ENCODE peak calls at places on chromosomes 16 and 17, in seven cellular contexts. One of them, this sample, is unnamed.

GRCh38 chr16:75052481-75053211 is 53.8 kb downstream of the ZNRF1 start:
- DNase-seq in epithelial cell of proximal tubule: no peak
- DNase-seq in IMR-90: no peak
- DNase-seq in neural crest cell: no peak
- DNase-seq in fibroblast of mammary gland: no peak
- DNase-seq in GM20000: no peak
- DNase-seq in GM13977: no peak
- DNase-seq in this sample: no peak

GRCh38 chr17:8326591-8327583 is 12.8 kb upstream of the ODF4 start:
- DNase-seq in neural crest cell: peak
- DNase-seq in GM20000: peak
- DNase-seq in IMR-90: no peak
- DNase-seq in fibroblast of mammary gland: peak
- DNase-seq in epithelial cell of proximal tubule: no peak
- DNase-seq in GM13977: peak
- DNase-seq in this sample: peak

GRCh38 chr16:84600343-84601229 is 17.3 kb downstream of the COTL1 start:
- DNase-seq in fibroblast of mammary gland: no peak
- DNase-seq in epithelial cell of proximal tubule: no peak
- DNase-seq in IMR-90: peak
- DNase-seq in GM20000: peak
- DNase-seq in neural crest cell: no peak
- DNase-seq in GM13977: peak
- DNase-seq in this sample: peak

GRCh38 chr16:49464877-49465504 is 91.4 kb downstream of the C16orf78 start:
- DNase-seq in IMR-90: no peak
- DNase-seq in GM20000: peak
- DNase-seq in GM13977: peak
- DNase-seq in epithelial cell of proximal tubule: no peak
- DNase-seq in neural crest cell: no peak
- DNase-seq in fibroblast of mammary gland: no peak
- DNase-seq in this sample: peak

GRCh38 chr16:23482778-23483177 is 27.5 kb downstream of the GGA2 start:
- DNase-seq in IMR-90: no peak
- DNase-seq in GM13977: peak
- DNase-seq in neural crest cell: no peak
- DNase-seq in epithelial cell of proximal tubule: no peak
- DNase-seq in GM20000: no peak
- DNase-seq in fibroblast of mammary gland: no peak
- DNase-seq in this sample: no peak

GRCh38 chr17:57391076-57391825 is 134.9 kb downstream of the MSI2 start:
- DNase-seq in fibroblast of mammary gland: no peak
- DNase-seq in IMR-90: no peak
- DNase-seq in GM13977: no peak
- DNase-seq in epithelial cell of proximal tubule: no peak
- DNase-seq in GM20000: no peak
- DNase-seq in neural crest cell: no peak
- DNase-seq in this sample: no peak

GRCh38 chr17:67068999-67069398 is 24.6 kb downstream of the CACNG1 start:
- DNase-seq in neural crest cell: no peak
- DNase-seq in fibroblast of mammary gland: no peak
- DNase-seq in GM13977: no peak
- DNase-seq in epithelial cell of proximal tubule: no peak
- DNase-seq in GM20000: no peak
- DNase-seq in IMR-90: peak
- DNase-seq in this sample: no peak

GRCh38 chr16:1678500-1679098 is 520 bp downstream of the JPT2 start:
- DNase-seq in IMR-90: peak
- DNase-seq in fibroblast of mammary gland: peak
- DNase-seq in GM13977: no peak
- DNase-seq in epithelial cell of proximal tubule: no peak
- DNase-seq in GM20000: no peak
- DNase-seq in neural crest cell: peak
- DNase-seq in this sample: no peak

GRCh38 chr16:1002399-1003161 is 21.0 kb downstream of the SOX8 start:
- DNase-seq in fibroblast of mammary gland: peak
- DNase-seq in GM20000: no peak
- DNase-seq in neural crest cell: no peak
- DNase-seq in GM13977: no peak
- DNase-seq in IMR-90: peak
- DNase-seq in epithelial cell of proximal tubule: peak
- DNase-seq in this sample: no peak

GRCh38 chr16:85370881-85371651 is 242.1 kb upstream of the GSE1 start:
- DNase-seq in IMR-90: no peak
- DNase-seq in fibroblast of mammary gland: no peak
- DNase-seq in GM20000: no peak
- DNase-seq in epithelial cell of proximal tubule: no peak
- DNase-seq in GM13977: no peak
- DNase-seq in neural crest cell: no peak
- DNase-seq in this sample: no peak

GRCh38 chr17:62800580-62800979 is 7.5 kb downstream of the MARCHF10 start:
- DNase-seq in epithelial cell of proximal tubule: no peak
- DNase-seq in GM13977: no peak
- DNase-seq in fibroblast of mammary gland: no peak
- DNase-seq in GM20000: no peak
- DNase-seq in IMR-90: peak
- DNase-seq in neural crest cell: no peak
- DNase-seq in this sample: no peak

GRCh38 chr16:89375021-89375420 is 115.3 kb downstream of the ANKRD11 start:
- DNase-seq in GM20000: peak
- DNase-seq in IMR-90: peak
- DNase-seq in neural crest cell: no peak
- DNase-seq in epithelial cell of proximal tubule: no peak
- DNase-seq in GM13977: peak
- DNase-seq in fibroblast of mammary gland: no peak
- DNase-seq in this sample: no peak

GRCh38 chr16:69166221-69166833 is 20.6 kb upstream of the SNTB2 start:
- DNase-seq in IMR-90: peak
- DNase-seq in neural crest cell: no peak
- DNase-seq in GM20000: peak
- DNase-seq in epithelial cell of proximal tubule: no peak
- DNase-seq in GM13977: peak
- DNase-seq in fibroblast of mammary gland: peak
- DNase-seq in this sample: peak

GRCh38 chr17:76833747-76834146 is 34.5 kb upstream of the MGAT5B start:
- DNase-seq in IMR-90: no peak
- DNase-seq in epithelial cell of proximal tubule: no peak
- DNase-seq in neural crest cell: no peak
- DNase-seq in GM20000: no peak
- DNase-seq in GM13977: no peak
- DNase-seq in fibroblast of mammary gland: no peak
- DNase-seq in this sample: no peak

GRCh38 chr17:72609501-72609900 is 483.0 kb downstream of the SLC39A11 start:
- DNase-seq in fibroblast of mammary gland: peak
- DNase-seq in IMR-90: peak
- DNase-seq in neural crest cell: no peak
- DNase-seq in epithelial cell of proximal tubule: no peak
- DNase-seq in GM13977: no peak
- DNase-seq in GM20000: no peak
- DNase-seq in this sample: no peak

GRCh38 chr16:10738231-10739077 is 5.2 kb upstream of the NUBP1 start:
- DNase-seq in epithelial cell of proximal tubule: peak
- DNase-seq in IMR-90: peak
- DNase-seq in GM20000: peak
- DNase-seq in GM13977: peak
- DNase-seq in fibroblast of mammary gland: peak
- DNase-seq in neural crest cell: no peak
- DNase-seq in this sample: peak

GRCh38 chr16:27585200-27585599 is 35.3 kb downstream of the KATNIP start:
- DNase-seq in GM13977: no peak
- DNase-seq in fibroblast of mammary gland: no peak
- DNase-seq in IMR-90: no peak
- DNase-seq in neural crest cell: no peak
- DNase-seq in GM20000: no peak
- DNase-seq in epithelial cell of proximal tubule: no peak
- DNase-seq in this sample: no peak

GRCh38 chr17:18379246-18380146 is 1.9 kb downstream of the EVPLL start:
- DNase-seq in IMR-90: no peak
- DNase-seq in fibroblast of mammary gland: no peak
- DNase-seq in GM13977: no peak
- DNase-seq in epithelial cell of proximal tubule: no peak
- DNase-seq in GM20000: no peak
- DNase-seq in neural crest cell: no peak
- DNase-seq in this sample: no peak

GRCh38 chr17:4740584-4740983 is 856 bp upstream of the CXCL16 start:
- DNase-seq in GM20000: no peak
- DNase-seq in epithelial cell of proximal tubule: no peak
- DNase-seq in IMR-90: no peak
- DNase-seq in neural crest cell: no peak
- DNase-seq in fibroblast of mammary gland: no peak
- DNase-seq in GM13977: no peak
- DNase-seq in this sample: no peak

GRCh38 chr17:17667947-17668346 is 13.3 kb upstream of the RAI1 start:
- DNase-seq in neural crest cell: no peak
- DNase-seq in epithelial cell of proximal tubule: no peak
- DNase-seq in GM13977: no peak
- DNase-seq in GM20000: no peak
- DNase-seq in IMR-90: no peak
- DNase-seq in fibroblast of mammary gland: no peak
- DNase-seq in this sample: no peak

DNA sequence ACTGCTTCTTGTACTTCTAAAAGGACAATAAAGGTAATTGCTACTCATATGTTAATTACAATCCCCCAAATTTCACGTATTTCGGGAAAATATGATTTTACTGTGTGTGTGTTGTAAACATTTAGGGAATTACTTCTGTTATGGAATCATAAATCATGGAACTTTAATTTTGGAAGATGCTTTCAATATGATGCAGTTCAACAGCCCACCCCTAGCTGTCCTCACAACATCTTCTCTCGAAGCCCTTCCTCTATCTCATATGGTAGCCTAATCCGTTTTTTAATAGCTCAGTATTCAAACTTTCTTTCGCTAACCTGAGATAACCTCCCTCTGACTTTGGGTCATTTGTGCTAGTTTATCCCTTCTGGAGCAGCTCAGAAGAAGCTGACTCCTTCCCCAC is 78.4 kb downstream of the ANKFN1 start:
- DNase-seq in GM20000: no peak
- DNase-seq in GM13977: no peak
- DNase-seq in IMR-90: no peak
- DNase-seq in fibroblast of mammary gland: peak
- DNase-seq in neural crest cell: no peak
- DNase-seq in epithelial cell of proximal tubule: no peak
- DNase-seq in this sample: no peak
- TF ChIP-seq CTCF in GM20000: no peak
- TF ChIP-seq CTCF in GM13977: no peak
- TF ChIP-seq CTCF in IMR-90: no peak
- TF ChIP-seq CTCF in fibroblast of mammary gland: peak
- TF ChIP-seq CTCF in neural crest cell: no peak
- TF ChIP-seq CTCF in epithelial cell of proximal tubule: no peak
- TF ChIP-seq CTCF in this sample: no peak

GRCh38 chr17:82710499-82711232 is 5.8 kb upstream of the FN3KRP start:
- DNase-seq in GM13977: no peak
- DNase-seq in neural crest cell: no peak
- DNase-seq in fibroblast of mammary gland: no peak
- DNase-seq in GM20000: no peak
- DNase-seq in epithelial cell of proximal tubule: no peak
- DNase-seq in IMR-90: no peak
- DNase-seq in this sample: no peak
- TF ChIP-seq CTCF in GM13977: peak
- TF ChIP-seq CTCF in neural crest cell: no peak
- TF ChIP-seq CTCF in fibroblast of mammary gland: no peak
- TF ChIP-seq CTCF in GM20000: no peak
- TF ChIP-seq CTCF in epithelial cell of proximal tubule: no peak
- TF ChIP-seq CTCF in IMR-90: no peak
- TF ChIP-seq CTCF in this sample: peak

DNA sequence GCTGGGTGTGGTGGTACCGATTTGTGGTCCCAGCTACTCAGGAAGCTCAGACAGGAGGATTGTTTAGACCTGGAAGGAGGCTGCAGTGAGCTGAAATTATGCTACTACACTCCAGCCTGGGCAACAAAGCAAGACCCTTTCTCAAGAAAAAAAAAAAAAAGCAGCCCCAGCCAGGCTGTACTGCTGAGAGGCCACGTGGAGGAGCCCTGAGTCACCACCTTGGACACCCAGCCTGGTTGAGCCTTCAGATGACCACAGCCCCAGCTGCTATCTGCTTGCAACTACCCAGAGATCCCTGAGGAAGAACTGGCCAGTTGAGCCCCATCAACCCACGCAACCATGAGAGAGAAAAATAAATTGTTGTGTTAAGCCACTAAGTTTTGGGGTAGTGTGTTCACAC is 23.6 kb upstream of the GPRC5C start:
- DNase-seq in IMR-90: no peak
- DNase-seq in neural crest cell: no peak
- DNase-seq in epithelial cell of proximal tubule: no peak
- DNase-seq in fibroblast of mammary gland: peak
- DNase-seq in GM13977: no peak
- DNase-seq in GM20000: no peak
- DNase-seq in this sample: no peak
- TF ChIP-seq CTCF in IMR-90: no peak
- TF ChIP-seq CTCF in neural crest cell: no peak
- TF ChIP-seq CTCF in epithelial cell of proximal tubule: peak
- TF ChIP-seq CTCF in fibroblast of mammary gland: peak
- TF ChIP-seq CTCF in GM13977: peak
- TF ChIP-seq CTCF in GM20000: peak
- TF ChIP-seq CTCF in this sample: no peak

DNA sequence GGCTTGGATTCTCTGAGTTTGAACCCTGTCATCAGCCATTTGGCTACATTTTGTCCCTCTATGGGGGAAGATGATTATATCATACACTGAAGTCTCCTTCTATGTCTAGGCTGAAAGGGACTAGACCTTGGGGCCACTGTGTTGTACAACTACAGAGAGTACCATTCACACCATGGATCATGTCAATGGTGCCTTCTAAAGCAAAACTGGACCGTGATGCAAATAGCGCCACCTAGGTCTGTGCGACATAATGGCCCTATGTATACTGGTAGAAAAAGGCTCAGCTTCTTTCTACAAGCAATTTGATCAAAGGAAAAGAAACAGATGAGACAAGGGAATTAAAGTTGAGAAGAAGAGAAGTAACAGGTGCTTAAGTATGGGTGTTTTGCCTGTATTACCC is 100.7 kb downstream of the LYRM1 start:
- DNase-seq in GM13977: peak
- DNase-seq in epithelial cell of proximal tubule: no peak
- DNase-seq in IMR-90: peak
- DNase-seq in GM20000: peak
- DNase-seq in neural crest cell: no peak
- DNase-seq in fibroblast of mammary gland: peak
- DNase-seq in this sample: peak
- TF ChIP-seq CTCF in GM13977: peak
- TF ChIP-seq CTCF in epithelial cell of proximal tubule: peak
- TF ChIP-seq CTCF in IMR-90: peak
- TF ChIP-seq CTCF in GM20000: peak
- TF ChIP-seq CTCF in neural crest cell: peak
- TF ChIP-seq CTCF in fibroblast of mammary gland: peak
- TF ChIP-seq CTCF in this sample: peak

GRCh38 chr16:4290236-4290830 is 17.5 kb upstream of the TFAP4 start:
- DNase-seq in fibroblast of mammary gland: peak
- DNase-seq in IMR-90: peak
- DNase-seq in GM20000: no peak
- DNase-seq in neural crest cell: no peak
- DNase-seq in epithelial cell of proximal tubule: no peak
- DNase-seq in GM13977: no peak
- DNase-seq in this sample: peak
- TF ChIP-seq CTCF in fibroblast of mammary gland: no peak
- TF ChIP-seq CTCF in IMR-90: peak
- TF ChIP-seq CTCF in GM20000: no peak
- TF ChIP-seq CTCF in neural crest cell: no peak
- TF ChIP-seq CTCF in epithelial cell of proximal tubule: peak
- TF ChIP-seq CTCF in GM13977: no peak
- TF ChIP-seq CTCF in this sample: no peak

This sample was measured in GM10248.